ENCODE peak calls at places on chromosomes 3 and 15, in eight cellular contexts. M is H1, R is HCT116, X is transverse colon, J is esophagus muscularis mucosa, N is GM12892, H is breast epithelium, E is stomach. P is an unnamed sample.

GRCh38 chr3:36969540-36970432 is 23.1 kb downstream of the EPM2AIP1 start:
- DNase-seq in H (no peak), X (no peak), N (peak), E (no peak), M (no peak), R (no peak), J (no peak), P (peak)

GRCh38 chr3:82942041-82942440 is 1180.6 kb upstream of the GBE1 start:
- DNase-seq in X (no peak), E (no peak), J (no peak), H (no peak), N (no peak), R (no peak), M (no peak), P (no peak)

GRCh38 chr15:37094542-37095196 is 5.7 kb downstream of the MEIS2 start:
- DNase-seq in N (no peak), J (no peak), E (no peak), X (no peak), R (no peak), H (no peak), M (no peak), P (no peak)

GRCh38 chr15:41661529-41662225 is 1.5 kb downstream of the MGA start:
- DNase-seq in H (peak), R (no peak), N (peak), X (peak), J (peak), M (peak), E (peak), P (peak)

GRCh38 chr3:71055602-71056001 is 527.9 kb downstream of the FOXP1 start:
- DNase-seq in J (no peak), N (no peak), E (no peak), H (no peak), M (no peak), X (no peak), R (no peak), P (no peak)

GRCh38 chr3:136281966-136282554 is 31.9 kb downstream of the PCCB start:
- DNase-seq in J (no peak), H (no peak), M (no peak), N (no peak), E (no peak), R (no peak), X (no peak), P (no peak)

GRCh38 chr15:45276851-45277250 is 24.8 kb downstream of the SLC28A2 start:
- DNase-seq in R (no peak), N (no peak), E (no peak), J (no peak), X (no peak), H (no peak), M (no peak), P (no peak)

GRCh38 chr3:112302881-112303761 is 9.1 kb upstream of the SLC9C1 start:
- DNase-seq in R (no peak), H (no peak), E (no peak), N (no peak), J (no peak), X (no peak), M (peak), P (no peak)

DNA sequence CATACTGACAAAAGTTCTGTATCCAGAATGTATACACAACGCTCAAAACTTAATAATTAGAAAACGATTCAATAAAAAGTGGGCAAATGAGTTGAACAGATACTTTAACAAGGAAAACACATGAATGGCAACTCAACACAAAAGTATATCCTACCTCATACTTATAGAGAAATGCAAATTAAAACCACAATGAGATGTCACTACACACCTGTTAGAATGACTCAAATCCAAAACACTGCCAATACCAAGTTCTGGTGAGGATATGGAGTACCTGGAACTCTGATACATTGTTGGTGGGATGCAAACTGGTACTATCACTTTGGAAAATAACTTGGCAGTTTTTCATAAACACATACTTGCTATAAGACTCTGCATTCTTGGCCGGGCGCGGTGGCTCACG is 42.1 kb downstream of the PRTG start:
- DNase-seq in N (no peak), E (no peak), M (no peak), X (no peak), J (no peak), H (no peak), R (no peak), P (no peak)
- TF ChIP-seq POLR2A in N (no peak), E (no peak), M (no peak), X (no peak), J (no peak), H (no peak), R (no peak), P (no peak)

GRCh38 chr3:140093742-140094141 is 158.8 kb downstream of the CLSTN2 start:
- DNase-seq in H (no peak), E (peak), M (no peak), N (no peak), J (no peak), X (peak), R (peak), P (no peak)
- TF ChIP-seq POLR2AphosphoS5 in H (no peak), E (no peak), M (no peak), N (no peak), J (no peak), X (no peak), R (no peak), P (no peak)

GRCh38 chr3:61561374-61562041 is at the start of gene PTPRG:
- DNase-seq in E (peak), R (peak), J (peak), H (peak), X (peak), N (peak), M (peak), P (peak)
- TF ChIP-seq POLR2A in E (peak), R (peak), J (no peak), H (no peak), X (peak), N (peak), M (peak), P (peak)

GRCh38 chr3:122257951-122258350 is 67.1 kb upstream of the CSTA start:
- DNase-seq in J (no peak), R (no peak), H (no peak), X (no peak), E (no peak), N (no peak), M (no peak), P (no peak)
- TF ChIP-seq POLR2AphosphoS5 in J (no peak), R (no peak), H (no peak), X (no peak), E (no peak), N (no peak), M (no peak), P (no peak)

P was measured in GM12891.